ENCODE peak calls at places on chromosomes 4 and X, in four cellular contexts. G, Y, E and Z are unnamed samples.

GRCh38 chr4:61531188-61531587 is 331.1 kb downstream of the ADGRL3 start:
- DNase-seq in G (no peak), Y (no peak), E (no peak), Z (no peak)

GRCh38 chrX:74420194-74421035 is 878 bp upstream of the SLC16A2 start:
- DNase-seq in G (no peak), Y (peak; percentile 26), E (no peak), Z (no peak)

GRCh38 chrX:12789976-12790375 is 1.2 kb upstream of the PRPS2 start:
- DNase-seq in G (no peak), Y (no peak), E (no peak), Z (no peak)

GRCh38 chr4:84503495-84504437 is 4.7 kb upstream of the NKX6-1 start:
- DNase-seq in G (peak; percentile 32), Y (no peak), E (no peak), Z (no peak)

GRCh38 chrX:134006484-134007161 is 21.2 kb upstream of the GPC3 start:
- DNase-seq in G (no peak), Y (no peak), E (no peak), Z (no peak)

GRCh38 chr4:83661359-83661758 is 125.5 kb downstream of the GPAT3 start:
- DNase-seq in G (no peak), Y (no peak), E (no peak), Z (no peak)

GRCh38 chrX:21375795-21376069 is 1.5 kb downstream of the CNKSR2 start:
- DNase-seq in G (no peak), Y (no peak), E (no peak), Z (no peak)

GRCh38 chr4:77021614-77022089 is 54.1 kb downstream of the CCNI start:
- DNase-seq in G (no peak), Y (no peak), E (no peak), Z (no peak)

GRCh38 chrX:103552236-103552635 is 32.9 kb upstream of the RAB40A start:
- DNase-seq in G (no peak), Y (no peak), E (no peak), Z (no peak)

GRCh38 chrX:1465261-1466231 is 12.8 kb upstream of the ASMTL start:
- DNase-seq in G (no peak), Y (no peak), E (no peak), Z (no peak)

GRCh38 chr4:6491235-6491634 is 18.8 kb upstream of the PPP2R2C start:
- DNase-seq in G (no peak), Y (no peak), E (no peak), Z (no peak)

GRCh38 chr4:185242749-185243533 is 33.5 kb downstream of the SNX25 start:
- DNase-seq in G (no peak), Y (no peak), E (no peak), Z (no peak)

GRCh38 chr4:129261584-129261983 is 165.6 kb downstream of the C4orf33 start:
- DNase-seq in G (no peak), Y (no peak), E (no peak), Z (no peak)

GRCh38 chr4:37902212-37902611 is 11.3 kb downstream of the TBC1D1 start:
- DNase-seq in G (no peak), Y (no peak), E (no peak), Z (no peak)

GRCh38 chr4:2042207-2042946 is 16.8 kb upstream of the NAT8L start:
- DNase-seq in G (no peak), Y (no peak), E (no peak), Z (no peak)